ENCODE peak calls at places on chromosomes 7 and 10, in four cellular contexts. One of them, this sample, is unnamed.

GRCh38 chr10:28291881-28292297 is 11.0 kb downstream of the MPP7 start:
- DNase-seq in COR-L47: no peak
- DNase-seq in hypothalamus: no peak
- DNase-seq in cerebellum: no peak
- DNase-seq in this sample: no peak

GRCh38 chr10:129448539-129448938 is 18.5 kb upstream of the MGMT start:
- DNase-seq in COR-L47: no peak
- DNase-seq in hypothalamus: no peak
- DNase-seq in cerebellum: no peak
- DNase-seq in this sample: no peak

GRCh38 chr7:112511451-112512220 is 30.8 kb downstream of the LSMEM1 start:
- DNase-seq in cerebellum: peak; percentile 21
- DNase-seq in hypothalamus: no peak
- DNase-seq in COR-L47: no peak
- DNase-seq in this sample: peak; percentile 33

GRCh38 chr7:106563466-106564150 is 97.3 kb downstream of the CCDC71L start:
- DNase-seq in COR-L47: peak; percentile 45
- DNase-seq in cerebellum: no peak
- DNase-seq in hypothalamus: no peak
- DNase-seq in this sample: peak; percentile 10

GRCh38 chr10:132963430-132963960 is 21.1 kb upstream of the CFAP46 start:
- DNase-seq in COR-L47: no peak
- DNase-seq in cerebellum: no peak
- DNase-seq in hypothalamus: no peak
- DNase-seq in this sample: no peak

GRCh38 chr10:119235381-119235780 is 28.0 kb downstream of the GRK5 start:
- DNase-seq in COR-L47: no peak
- DNase-seq in hypothalamus: no peak
- DNase-seq in cerebellum: no peak
- DNase-seq in this sample: no peak

GRCh38 chr7:43294080-43294630 is 181.7 kb downstream of the HECW1 start:
- DNase-seq in cerebellum: peak; percentile 50
- DNase-seq in COR-L47: no peak
- DNase-seq in hypothalamus: no peak
- DNase-seq in this sample: no peak

GRCh38 chr10:100737359-100738054 is 7.9 kb upstream of the PAX2 start:
- DNase-seq in COR-L47: no peak
- DNase-seq in hypothalamus: no peak
- DNase-seq in cerebellum: no peak
- DNase-seq in this sample: no peak

GRCh38 chr7:14414274-14414986 is 425.0 kb upstream of the ETV1 start:
- DNase-seq in cerebellum: no peak
- DNase-seq in COR-L47: no peak
- DNase-seq in hypothalamus: no peak
- DNase-seq in this sample: no peak

GRCh38 chr7:27143022-27143949 is at the start of gene HOXA5:
- DNase-seq in cerebellum: no peak
- DNase-seq in hypothalamus: no peak
- DNase-seq in COR-L47: peak; percentile 83
- DNase-seq in this sample: no peak

GRCh38 chr7:43479042-43479441 is 103.9 kb upstream of the STK17A start:
- DNase-seq in COR-L47: no peak
- DNase-seq in hypothalamus: no peak
- DNase-seq in cerebellum: no peak
- DNase-seq in this sample: no peak

GRCh38 chr10:30587522-30588031 is 42.0 kb downstream of the LYZL2 start:
- DNase-seq in cerebellum: no peak
- DNase-seq in hypothalamus: no peak
- DNase-seq in COR-L47: no peak
- DNase-seq in this sample: no peak